ENCODE peak calls at places on chromosomes 12 and 14, in four cellular contexts. One of them, this sample, is unnamed.

GRCh38 chr12:8637244-8637643 is 24.6 kb upstream of the AICDA start:
- DNase-seq in K562: peak; percentile 2
- DNase-seq in WTC11: no peak
- DNase-seq in HepG2: no peak
- DNase-seq in this sample: no peak

GRCh38 chr12:123601602-123602489 is at the start of gene DDX55:
- DNase-seq in K562: peak; percentile 92
- DNase-seq in HepG2: peak; percentile 73
- DNase-seq in WTC11: peak; percentile 75
- DNase-seq in this sample: peak; percentile 85

GRCh38 chr12:33129500-33129899 is 232.9 kb upstream of the PKP2 start:
- DNase-seq in HepG2: no peak
- DNase-seq in WTC11: no peak
- DNase-seq in K562: no peak
- DNase-seq in this sample: no peak

GRCh38 chr14:51211149-51211548 is 28.9 kb upstream of the TMX1 start:
- DNase-seq in HepG2: no peak
- DNase-seq in K562: no peak
- DNase-seq in WTC11: no peak
- DNase-seq in this sample: no peak

GRCh38 chr12:109773384-109774011 is 59.7 kb downstream of the TRPV4 start:
- DNase-seq in WTC11: no peak
- DNase-seq in K562: no peak
- DNase-seq in HepG2: no peak
- DNase-seq in this sample: no peak

GRCh38 chr12:53828598-53828997 is 76.8 kb upstream of the CISTR start:
- DNase-seq in HepG2: no peak
- DNase-seq in K562: no peak
- DNase-seq in WTC11: no peak
- DNase-seq in this sample: no peak

GRCh38 chr14:103879570-103880333 is 32.4 kb upstream of the PPP1R13B start:
- DNase-seq in K562: no peak
- DNase-seq in WTC11: peak; percentile 40
- DNase-seq in HepG2: peak; percentile 97
- DNase-seq in this sample: no peak

GRCh38 chr12:18424857-18425256 is 163.5 kb downstream of the PIK3C2G start:
- DNase-seq in HepG2: no peak
- DNase-seq in WTC11: no peak
- DNase-seq in K562: no peak
- DNase-seq in this sample: no peak

GRCh38 chr14:67853748-67854147 is 34.2 kb downstream of the RAD51B start:
- DNase-seq in K562: no peak
- DNase-seq in WTC11: no peak
- DNase-seq in HepG2: no peak
- DNase-seq in this sample: no peak

GRCh38 chr12:124667671-124668337 is 100.4 kb upstream of the NCOR2 start:
- DNase-seq in HepG2: peak; percentile 79
- DNase-seq in K562: no peak
- DNase-seq in WTC11: no peak
- DNase-seq in this sample: no peak

GRCh38 chr14:35594616-35595015 is 60.7 kb downstream of the INSM2 start:
- DNase-seq in HepG2: no peak
- DNase-seq in WTC11: no peak
- DNase-seq in K562: no peak
- DNase-seq in this sample: no peak

GRCh38 chr12:19171731-19172130 is 42.2 kb downstream of the PLEKHA5 start:
- DNase-seq in K562: no peak
- DNase-seq in WTC11: no peak
- DNase-seq in HepG2: no peak
- DNase-seq in this sample: no peak

GRCh38 chr12:43407816-43408645 is 144.0 kb downstream of the ADAMTS20 start:
- DNase-seq in HepG2: no peak
- DNase-seq in K562: no peak
- DNase-seq in WTC11: no peak
- DNase-seq in this sample: no peak

GRCh38 chr12:27922591-27923139 is 49.9 kb downstream of the PTHLH start:
- DNase-seq in K562: no peak
- DNase-seq in HepG2: no peak
- DNase-seq in WTC11: no peak
- DNase-seq in this sample: no peak

GRCh38 chr14:89618309-89618708 is 201.3 kb upstream of the FOXN3 start:
- DNase-seq in K562: no peak
- DNase-seq in HepG2: peak; percentile 12
- DNase-seq in WTC11: no peak
- DNase-seq in this sample: no peak

GRCh38 chr12:14920475-14921126 is 17.7 kb downstream of the ERP27 start:
- DNase-seq in HepG2: no peak
- DNase-seq in K562: no peak
- DNase-seq in WTC11: no peak
- DNase-seq in this sample: no peak

GRCh38 chr12:6062427-6063378 is 61.8 kb downstream of the VWF start:
- DNase-seq in HepG2: peak; percentile 24
- DNase-seq in WTC11: peak; percentile 82
- DNase-seq in K562: peak; percentile 43
- DNase-seq in this sample: peak; percentile 78

GRCh38 chr12:112514926-112515642 is 96.3 kb downstream of the PTPN11 start:
- DNase-seq in WTC11: no peak
- DNase-seq in HepG2: no peak
- DNase-seq in K562: no peak
- DNase-seq in this sample: no peak

GRCh38 chr12:4856556-4856955 is 53.1 kb upstream of the KCNA1 start:
- DNase-seq in K562: no peak
- DNase-seq in HepG2: no peak
- DNase-seq in WTC11: no peak
- DNase-seq in this sample: no peak

GRCh38 chr14:71103662-71104484 is 196.6 kb downstream of the PCNX1 start:
- DNase-seq in K562: peak; percentile 59
- DNase-seq in WTC11: no peak
- DNase-seq in HepG2: peak; percentile 50
- DNase-seq in this sample: peak; percentile 60

GRCh38 chr12:57657744-57658143 is 24.7 kb upstream of the B4GALNT1 start:
- DNase-seq in K562: no peak
- DNase-seq in HepG2: no peak
- DNase-seq in WTC11: no peak
- DNase-seq in this sample: no peak

GRCh38 chr12:122641976-122642375 is 61.2 kb downstream of the HCAR2 start:
- DNase-seq in K562: no peak
- DNase-seq in HepG2: no peak
- DNase-seq in WTC11: no peak
- DNase-seq in this sample: no peak

GRCh38 chr14:35814371-35815005 is 5.4 kb upstream of the RALGAPA1 start:
- DNase-seq in WTC11: peak; percentile 82
- DNase-seq in K562: peak; percentile 70
- DNase-seq in HepG2: peak; percentile 88
- DNase-seq in this sample: peak; percentile 36

GRCh38 chr12:110896559-110896958 is 23.8 kb downstream of the MYL2 start:
- DNase-seq in HepG2: no peak
- DNase-seq in WTC11: no peak
- DNase-seq in K562: no peak
- DNase-seq in this sample: no peak

GRCh38 chr14:36618641-36619040 is 36.2 kb upstream of the NKX2-8 start:
- DNase-seq in K562: no peak
- DNase-seq in HepG2: no peak
- DNase-seq in WTC11: no peak
- DNase-seq in this sample: no peak

GRCh38 chr12:88665051-88665450 is 84.8 kb upstream of the KITLG start:
- DNase-seq in WTC11: no peak
- DNase-seq in HepG2: no peak
- DNase-seq in K562: no peak
- DNase-seq in this sample: no peak

GRCh38 chr12:4441355-4442330 is 4.0 kb downstream of the FGF6 start:
- DNase-seq in WTC11: no peak
- DNase-seq in HepG2: no peak
- DNase-seq in K562: no peak
- DNase-seq in this sample: no peak

DNA sequence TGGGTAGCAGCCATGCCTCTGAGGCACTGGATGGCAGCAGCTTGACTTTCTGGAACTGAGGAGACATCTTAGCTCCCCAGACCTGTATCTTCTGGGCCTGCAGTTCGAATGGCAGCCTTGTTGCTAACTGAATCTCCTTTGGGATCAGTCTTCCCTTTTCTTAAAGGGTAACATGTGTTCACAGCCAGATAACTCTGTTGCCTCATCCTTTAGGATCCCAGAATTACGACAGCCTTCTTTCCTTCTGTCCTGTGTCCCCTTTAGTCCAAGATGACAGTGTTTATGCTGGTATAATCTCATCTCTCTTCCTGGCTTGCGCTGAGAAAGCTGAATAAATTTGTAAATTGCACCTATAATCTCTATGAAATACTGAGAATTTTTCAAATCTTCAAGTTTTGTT is 9.1 kb upstream of the ERC1 start:
- DNase-seq in HepG2: no peak
- DNase-seq in K562: no peak
- DNase-seq in WTC11: no peak
- DNase-seq in this sample: no peak
- TF ChIP-seq ELF4 in HepG2: no peak
- TF ChIP-seq ELF4 in K562: no peak
- TF ChIP-seq ELF4 in WTC11: no peak
- TF ChIP-seq ELF4 in this sample: no peak

GRCh38 chr12:115869604-115870003 is 407.9 kb downstream of the MED13L start:
- DNase-seq in HepG2: no peak
- DNase-seq in K562: no peak
- DNase-seq in WTC11: no peak
- DNase-seq in this sample: no peak

GRCh38 chr12:115870021-115870420 is 407.5 kb downstream of the MED13L start:
- DNase-seq in K562: no peak
- DNase-seq in HepG2: no peak
- DNase-seq in WTC11: no peak
- DNase-seq in this sample: no peak

GRCh38 chr12:115867854-115868253 is 409.6 kb downstream of the MED13L start:
- DNase-seq in WTC11: no peak
- DNase-seq in K562: no peak
- DNase-seq in HepG2: no peak
- DNase-seq in this sample: no peak

GRCh38 chr12:115868624-115869023 is 408.9 kb downstream of the MED13L start:
- DNase-seq in HepG2: no peak
- DNase-seq in K562: no peak
- DNase-seq in WTC11: no peak
- DNase-seq in this sample: no peak

DNA sequence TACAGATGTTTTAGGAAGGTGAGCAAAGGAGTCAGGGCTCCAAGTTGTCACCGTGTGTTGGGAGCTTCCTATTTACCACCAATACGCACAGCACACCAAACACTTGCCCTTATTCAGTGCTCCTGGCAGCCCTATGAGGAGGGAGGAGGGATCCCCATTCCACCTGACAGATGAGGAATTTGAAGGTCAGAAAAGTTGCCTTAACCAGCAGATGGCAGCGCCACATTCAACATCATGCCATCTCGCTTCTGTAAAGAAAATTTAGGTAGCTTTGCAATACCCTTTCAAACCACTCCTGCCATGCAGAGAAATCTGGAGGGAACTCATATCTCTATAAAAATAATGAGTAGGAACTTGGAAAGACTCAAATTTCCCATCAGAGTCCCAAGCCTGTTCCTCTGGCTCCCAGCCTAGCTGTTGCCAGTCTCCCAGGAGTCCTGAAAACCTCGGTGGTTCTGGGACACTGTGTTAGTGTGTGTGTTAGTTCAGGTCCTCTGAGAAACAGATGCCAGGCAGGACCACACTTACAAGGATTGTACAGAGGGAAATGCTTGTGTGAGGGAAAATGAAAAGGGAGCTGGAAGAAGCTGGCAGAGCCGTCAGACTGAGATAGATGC is 410.5 kb downstream of the MED13L start:
- DNase-seq in K562: no peak
- DNase-seq in WTC11: peak; percentile 19
- DNase-seq in HepG2: peak; percentile 6
- DNase-seq in this sample: no peak
- TF ChIP-seq ELF4 in K562: no peak
- TF ChIP-seq ELF4 in WTC11: no peak
- TF ChIP-seq ELF4 in HepG2: no peak
- TF ChIP-seq ELF4 in this sample: no peak

GRCh38 chr14:94322648-94323570 is at the start of gene SERPINA6:
- DNase-seq in K562: no peak
- DNase-seq in HepG2: peak; percentile 95
- DNase-seq in WTC11: no peak
- DNase-seq in this sample: no peak
- TF ChIP-seq ELF4 in K562: no peak
- TF ChIP-seq ELF4 in HepG2: no peak
- TF ChIP-seq ELF4 in WTC11: no peak
- TF ChIP-seq ELF4 in this sample: no peak

GRCh38 chr12:130875193-130875592 is 3.3 kb downstream of the RAN start:
- DNase-seq in HepG2: no peak
- DNase-seq in K562: no peak
- DNase-seq in WTC11: no peak
- DNase-seq in this sample: no peak
- TF ChIP-seq ELF4 in HepG2: no peak
- TF ChIP-seq ELF4 in K562: no peak
- TF ChIP-seq ELF4 in WTC11: no peak
- TF ChIP-seq ELF4 in this sample: no peak

GRCh38 chr12:2284321-2284813 is 231.6 kb downstream of the CACNA1C start:
- DNase-seq in HepG2: no peak
- DNase-seq in WTC11: no peak
- DNase-seq in K562: no peak
- DNase-seq in this sample: no peak
- TF ChIP-seq ELF4 in HepG2: no peak
- TF ChIP-seq ELF4 in WTC11: no peak
- TF ChIP-seq ELF4 in K562: no peak
- TF ChIP-seq ELF4 in this sample: no peak

GRCh38 chr14:101440511-101440910 is 120.8 kb upstream of the DIO3 start:
- DNase-seq in WTC11: no peak
- DNase-seq in HepG2: no peak
- DNase-seq in K562: no peak
- DNase-seq in this sample: no peak
- TF ChIP-seq ELF4 in WTC11: no peak
- TF ChIP-seq ELF4 in HepG2: no peak
- TF ChIP-seq ELF4 in K562: no peak
- TF ChIP-seq ELF4 in this sample: no peak

GRCh38 chr12:29350080-29350479 is 30.9 kb downstream of the ERGIC2 start:
- DNase-seq in HepG2: peak; percentile 6
- DNase-seq in K562: no peak
- DNase-seq in WTC11: no peak
- DNase-seq in this sample: peak; percentile 4
- TF ChIP-seq ELF4 in HepG2: no peak
- TF ChIP-seq ELF4 in K562: no peak
- TF ChIP-seq ELF4 in WTC11: no peak
- TF ChIP-seq ELF4 in this sample: no peak